ENCODE peak calls at places on chromosomes 12 and 14, in six cellular contexts. One of them, this sample, is unnamed.

GRCh38 chr12:97109441-97109840 is 202.4 kb downstream of the NEDD1 start:
- DNase-seq in lower leg skin: no peak
- DNase-seq in IMR-90: no peak
- DNase-seq in heart left ventricle: no peak
- DNase-seq in upper lobe of left lung: no peak
- DNase-seq in Peyer's patch: no peak
- DNase-seq in this sample: no peak

GRCh38 chr12:74381968-74382367 is 155.7 kb upstream of the ATXN7L3B start:
- DNase-seq in lower leg skin: no peak
- DNase-seq in IMR-90: no peak
- DNase-seq in heart left ventricle: no peak
- DNase-seq in upper lobe of left lung: no peak
- DNase-seq in Peyer's patch: no peak
- DNase-seq in this sample: no peak

GRCh38 chr12:80299976-80300375 is 144.1 kb upstream of the PTPRQ start:
- DNase-seq in lower leg skin: no peak
- DNase-seq in IMR-90: no peak
- DNase-seq in heart left ventricle: no peak
- DNase-seq in upper lobe of left lung: no peak
- DNase-seq in Peyer's patch: no peak
- DNase-seq in this sample: no peak

GRCh38 chr14:68937790-68938514 is 41.1 kb downstream of the ACTN1 start:
- DNase-seq in lower leg skin: no peak
- DNase-seq in IMR-90: no peak
- DNase-seq in heart left ventricle: peak; percentile 65
- DNase-seq in upper lobe of left lung: peak; percentile 64
- DNase-seq in Peyer's patch: no peak
- DNase-seq in this sample: no peak

GRCh38 chr12:126069549-126070165 is 1004.4 kb downstream of the AACS start:
- DNase-seq in lower leg skin: no peak
- DNase-seq in IMR-90: peak; percentile 13
- DNase-seq in heart left ventricle: no peak
- DNase-seq in upper lobe of left lung: no peak
- DNase-seq in Peyer's patch: no peak
- DNase-seq in this sample: no peak

GRCh38 chr14:90743826-90744225 is 72.4 kb downstream of the TTC7B start:
- DNase-seq in lower leg skin: no peak
- DNase-seq in IMR-90: no peak
- DNase-seq in heart left ventricle: no peak
- DNase-seq in upper lobe of left lung: no peak
- DNase-seq in Peyer's patch: no peak
- DNase-seq in this sample: no peak

GRCh38 chr14:72715215-72715909 is 178.5 kb downstream of the DPF3 start:
- DNase-seq in lower leg skin: no peak
- DNase-seq in IMR-90: peak; percentile 18
- DNase-seq in heart left ventricle: peak; percentile 81
- DNase-seq in upper lobe of left lung: no peak
- DNase-seq in Peyer's patch: peak; percentile 22
- DNase-seq in this sample: no peak

GRCh38 chr14:88305923-88306322 is 17.1 kb downstream of the KCNK10 start:
- DNase-seq in lower leg skin: no peak
- DNase-seq in IMR-90: no peak
- DNase-seq in heart left ventricle: no peak
- DNase-seq in upper lobe of left lung: no peak
- DNase-seq in Peyer's patch: no peak
- DNase-seq in this sample: no peak

GRCh38 chr12:67752226-67752732 is 103.7 kb downstream of the DYRK2 start:
- DNase-seq in lower leg skin: no peak
- DNase-seq in IMR-90: peak; percentile 58
- DNase-seq in heart left ventricle: no peak
- DNase-seq in upper lobe of left lung: no peak
- DNase-seq in Peyer's patch: no peak
- DNase-seq in this sample: no peak

GRCh38 chr14:24416254-24416931 is 13.1 kb downstream of the CBLN3 start:
- DNase-seq in lower leg skin: peak; percentile 82
- DNase-seq in IMR-90: no peak
- DNase-seq in heart left ventricle: no peak
- DNase-seq in upper lobe of left lung: peak; percentile 70
- DNase-seq in Peyer's patch: no peak
- DNase-seq in this sample: peak; percentile 18

GRCh38 chr14:93110856-93111419 is 4.8 kb downstream of the ITPK1 start:
- DNase-seq in lower leg skin: no peak
- DNase-seq in IMR-90: no peak
- DNase-seq in heart left ventricle: no peak
- DNase-seq in upper lobe of left lung: no peak
- DNase-seq in Peyer's patch: no peak
- DNase-seq in this sample: no peak

GRCh38 chr14:93114068-93114710 is 1.5 kb downstream of the ITPK1 start:
- DNase-seq in lower leg skin: no peak
- DNase-seq in IMR-90: no peak
- DNase-seq in heart left ventricle: no peak
- DNase-seq in upper lobe of left lung: no peak
- DNase-seq in Peyer's patch: peak; percentile 29
- DNase-seq in this sample: peak; percentile 43

GRCh38 chr14:93113678-93114067 is 2.1 kb downstream of the ITPK1 start:
- DNase-seq in lower leg skin: no peak
- DNase-seq in IMR-90: no peak
- DNase-seq in heart left ventricle: no peak
- DNase-seq in upper lobe of left lung: no peak
- DNase-seq in Peyer's patch: no peak
- DNase-seq in this sample: no peak

GRCh38 chr14:93114713-93115068 is 1.0 kb downstream of the ITPK1 start:
- DNase-seq in lower leg skin: no peak
- DNase-seq in IMR-90: no peak
- DNase-seq in heart left ventricle: no peak
- DNase-seq in upper lobe of left lung: peak; percentile 90
- DNase-seq in Peyer's patch: peak; percentile 38
- DNase-seq in this sample: peak; percentile 49

DNA sequence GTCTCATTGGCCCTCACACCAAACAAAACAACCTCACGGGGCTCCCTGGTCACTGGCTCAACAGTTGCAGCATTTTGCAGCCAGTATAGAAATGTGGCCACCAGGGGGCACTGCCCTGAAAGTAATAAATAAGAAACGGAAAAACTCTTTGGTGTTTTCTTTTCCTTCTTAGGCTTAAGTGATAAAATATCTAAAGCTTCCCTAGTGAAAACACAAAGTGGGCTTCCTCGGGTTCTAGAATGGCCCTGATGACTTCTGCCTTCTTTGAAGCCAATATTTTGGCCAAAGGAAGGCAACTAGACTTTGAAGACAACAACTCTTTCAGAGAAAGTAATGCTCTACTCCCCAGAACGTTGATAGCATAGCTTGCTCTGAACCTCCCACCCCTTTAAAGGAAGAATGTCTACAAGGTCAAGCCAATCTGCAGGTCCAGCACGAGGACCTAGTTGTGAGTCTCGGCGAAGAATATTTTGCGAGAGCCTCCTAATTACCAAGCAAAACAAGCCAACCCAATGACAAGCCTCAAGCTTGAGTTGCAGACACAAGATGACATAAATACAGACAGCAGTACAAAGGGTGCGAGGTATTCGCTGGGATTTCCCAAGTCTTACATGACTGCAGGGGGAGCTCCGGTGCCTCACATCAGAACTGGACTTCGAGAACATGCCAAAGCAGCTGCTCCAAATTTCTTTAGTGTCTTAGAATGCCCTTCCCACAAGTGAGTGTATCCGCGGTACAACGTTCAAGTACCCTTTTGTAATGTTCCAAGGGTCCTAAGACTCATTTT is 2.6 kb downstream of the ITPK1 start:
- DNase-seq in lower leg skin: peak; percentile 97
- DNase-seq in IMR-90: peak; percentile 79
- DNase-seq in heart left ventricle: peak; percentile 87
- DNase-seq in upper lobe of left lung: no peak
- DNase-seq in Peyer's patch: peak; percentile 95
- DNase-seq in this sample: peak; percentile 82
- H3K4me3 ChIP-seq in lower leg skin: no peak overlapping the region
- H3K4me3 ChIP-seq in IMR-90: peak overlapping the region; percentile 20
- H3K4me3 ChIP-seq in heart left ventricle: peak overlapping the region; percentile 87
- H3K4me3 ChIP-seq in upper lobe of left lung: peak overlapping the region; percentile 87
- H3K4me3 ChIP-seq in Peyer's patch: peak overlapping the region; percentile 66
- H3K4me3 ChIP-seq in this sample: peak overlapping the region; percentile 68

GRCh38 chr14:39185256-39186049 is 10.4 kb downstream of the PNN start:
- DNase-seq in lower leg skin: no peak
- DNase-seq in IMR-90: no peak
- DNase-seq in heart left ventricle: no peak
- DNase-seq in upper lobe of left lung: no peak
- DNase-seq in Peyer's patch: no peak
- DNase-seq in this sample: no peak
- TF ChIP-seq POLR2A in lower leg skin: no peak
- TF ChIP-seq POLR2A in IMR-90: peak; percentile 19
- TF ChIP-seq POLR2A in heart left ventricle: no peak
- TF ChIP-seq POLR2A in upper lobe of left lung: no peak
- TF ChIP-seq POLR2A in Peyer's patch: no peak
- TF ChIP-seq POLR2A in this sample: no peak

GRCh38 chr14:73887704-73888459 is 1.2 kb downstream of the ZNF410 start:
- DNase-seq in lower leg skin: no peak
- DNase-seq in IMR-90: no peak
- DNase-seq in heart left ventricle: no peak
- DNase-seq in upper lobe of left lung: no peak
- DNase-seq in Peyer's patch: no peak
- DNase-seq in this sample: no peak
- H3K4me3 ChIP-seq in lower leg skin: peak overlapping the region; percentile 90
- H3K4me3 ChIP-seq in IMR-90: peak overlapping the region; percentile 56
- H3K4me3 ChIP-seq in heart left ventricle: peak overlapping the region; percentile 85
- H3K4me3 ChIP-seq in upper lobe of left lung: peak overlapping the region; percentile 93
- H3K4me3 ChIP-seq in Peyer's patch: peak overlapping the region; percentile 72
- H3K4me3 ChIP-seq in this sample: peak overlapping the region; percentile 77

GRCh38 chr14:101808894-101809670 is 47.6 kb downstream of the PPP2R5C start:
- DNase-seq in lower leg skin: no peak
- DNase-seq in IMR-90: no peak
- DNase-seq in heart left ventricle: no peak
- DNase-seq in upper lobe of left lung: no peak
- DNase-seq in Peyer's patch: no peak
- DNase-seq in this sample: no peak
- TF ChIP-seq POLR2A in lower leg skin: no peak
- TF ChIP-seq POLR2A in IMR-90: no peak
- TF ChIP-seq POLR2A in heart left ventricle: no peak
- TF ChIP-seq POLR2A in upper lobe of left lung: no peak
- TF ChIP-seq POLR2A in Peyer's patch: no peak
- TF ChIP-seq POLR2A in this sample: no peak

GRCh38 chr12:6373022-6373787 is 2.2 kb downstream of the SCNN1A start:
- DNase-seq in lower leg skin: no peak
- DNase-seq in IMR-90: no peak
- DNase-seq in heart left ventricle: no peak
- DNase-seq in upper lobe of left lung: no peak
- DNase-seq in Peyer's patch: no peak
- DNase-seq in this sample: no peak
- H3K4me3 ChIP-seq in lower leg skin: no peak overlapping the region
- H3K4me3 ChIP-seq in IMR-90: no peak overlapping the region
- H3K4me3 ChIP-seq in heart left ventricle: no peak overlapping the region
- H3K4me3 ChIP-seq in upper lobe of left lung: peak overlapping the region; percentile 49
- H3K4me3 ChIP-seq in Peyer's patch: peak overlapping the region; percentile 40
- H3K4me3 ChIP-seq in this sample: no peak overlapping the region

GRCh38 chr12:11822071-11822818 is 172.8 kb downstream of the ETV6 start:
- DNase-seq in lower leg skin: peak; percentile 77
- DNase-seq in IMR-90: peak; percentile 87
- DNase-seq in heart left ventricle: no peak
- DNase-seq in upper lobe of left lung: no peak
- DNase-seq in Peyer's patch: peak; percentile 57
- DNase-seq in this sample: no peak
- TF ChIP-seq POLR2A in lower leg skin: no peak
- TF ChIP-seq POLR2A in IMR-90: no peak
- TF ChIP-seq POLR2A in heart left ventricle: no peak
- TF ChIP-seq POLR2A in upper lobe of left lung: no peak
- TF ChIP-seq POLR2A in Peyer's patch: no peak
- TF ChIP-seq POLR2A in this sample: no peak